ENCODE peak calls at places on chromosomes 5 and 9, in nine cellular contexts. O, W, Y, F, T, E, K, N and H are unnamed samples. For H3K4me1 and H3K27me3, the result is how much of the 10 kb centered on the place peaks cover.

GRCh38 chr5:157164521-157164920 is 1.5 kb downstream of the GARIN3 start:
- DNase-seq in O (no peak), W (no peak), Y (no peak), F (no peak), T (no peak), E (no peak), K (no peak), N (no peak), H (no peak)

GRCh38 chr9:135147473-135147805 is 60.0 kb downstream of the OLFM1 start:
- DNase-seq in O (no peak), W (no peak), Y (no peak), F (no peak), T (no peak), E (no peak), K (no peak), N (no peak), H (no peak)

GRCh38 chr5:132203464-132203818 is 24.2 kb downstream of the P4HA2 start:
- DNase-seq in O (no peak), W (no peak), Y (no peak), F (no peak), T (no peak), E (no peak), K (no peak), N (no peak), H (no peak)

GRCh38 chr5:157570801-157571200 is 4.8 kb downstream of the ADAM19 start:
- DNase-seq in O (no peak), W (no peak), Y (no peak), F (no peak), T (no peak), E (no peak), K (no peak), N (no peak), H (no peak)

GRCh38 chr5:178784391-178784790 is 53.9 kb upstream of the ZNF354A start:
- DNase-seq in O (no peak), W (no peak), Y (no peak), F (no peak), T (no peak), E (peak), K (no peak), N (no peak), H (no peak)

GRCh38 chr9:2299156-2299842 is 284.2 kb downstream of the SMARCA2 start:
- DNase-seq in O (no peak), W (no peak), Y (no peak), F (no peak), T (no peak), E (peak), K (no peak), N (no peak), H (no peak)

GRCh38 chr5:177369050-177369912 is 11.6 kb downstream of the RGS14 start:
- DNase-seq in O (no peak), W (peak), Y (no peak), F (no peak), T (no peak), E (peak), K (no peak), N (peak), H (peak)

GRCh38 chr9:7394007-7394774 is 405.4 kb downstream of the DMAC1 start:
- DNase-seq in O (no peak), W (no peak), Y (no peak), F (no peak), T (no peak), E (no peak), K (no peak), N (peak), H (no peak)

GRCh38 chr5:158492850-158493249 is 606.9 kb downstream of the EBF1 start:
- DNase-seq in O (no peak), W (no peak), Y (no peak), F (no peak), T (no peak), E (no peak), K (no peak), N (peak), H (no peak)

GRCh38 chr9:19875291-19875910 is 86.6 kb upstream of the SLC24A2 start:
- DNase-seq in O (no peak), W (no peak), Y (peak), F (no peak), T (no peak), E (no peak), K (no peak), N (no peak), H (no peak)

GRCh38 chr5:179271821-179272325 is 73.4 kb downstream of the ADAMTS2 start:
- DNase-seq in O (no peak), W (no peak), Y (no peak), F (peak), T (no peak), E (no peak), K (no peak), N (no peak), H (peak)

GRCh38 chr5:82259172-82259800 is 18.9 kb downstream of the RPS23 start:
- DNase-seq in O (no peak), W (peak), Y (peak), F (no peak), T (no peak), E (peak), K (no peak), N (peak), H (no peak)

GRCh38 chr5:172801184-172801671 is 30.2 kb upstream of the DUSP1 start:
- DNase-seq in O (peak), W (no peak), Y (peak), F (no peak), T (no peak), E (peak), K (no peak), N (peak), H (no peak)

GRCh38 chr5:17118631-17119030 is 98.8 kb upstream of the BASP1 start:
- DNase-seq in O (peak), W (peak), Y (peak), F (no peak), T (no peak), E (peak), K (peak), N (peak), H (peak)

GRCh38 chr5:168765220-168766037 is 186.3 kb upstream of the PANK3 start:
- DNase-seq in O (no peak), W (no peak), Y (no peak), F (peak), T (no peak), E (no peak), K (peak), N (no peak), H (no peak)

GRCh38 chr5:14306415-14306814 is 163.3 kb downstream of the TRIO start:
- DNase-seq in O (no peak), W (no peak), Y (no peak), F (no peak), T (no peak), E (no peak), K (no peak), N (no peak), H (no peak)

GRCh38 chr9:13116292-13116691 is 163.2 kb downstream of the MPDZ start:
- DNase-seq in O (no peak), W (no peak), Y (no peak), F (no peak), T (no peak), E (peak), K (no peak), N (no peak), H (no peak)

GRCh38 chr5:79436821-79437220 is 77.1 kb downstream of the HOMER1 start:
- DNase-seq in O (no peak), W (no peak), Y (peak), F (no peak), T (no peak), E (no peak), K (no peak), N (no peak), H (no peak)

GRCh38 chr9:112241491-112241890 is 66.4 kb upstream of the SUSD1 start:
- DNase-seq in O (no peak), W (no peak), Y (peak), F (no peak), T (no peak), E (peak), K (no peak), N (no peak), H (no peak)

GRCh38 chr9:98654247-98654646 is 54.5 kb downstream of the GABBR2 start:
- DNase-seq in O (no peak), W (no peak), Y (no peak), F (no peak), T (no peak), E (peak), K (no peak), N (no peak), H (no peak)

GRCh38 chr9:95731876-95732275 is 143.6 kb upstream of the ERCC6L2 start:
- DNase-seq in O (no peak), W (no peak), Y (no peak), F (no peak), T (no peak), E (no peak), K (no peak), N (no peak), H (no peak)

GRCh38 chr5:77311217-77311571 is 100.7 kb downstream of the PDE8B start:
- DNase-seq in O (no peak), W (no peak), Y (no peak), F (no peak), T (no peak), E (no peak), K (no peak), N (no peak), H (no peak)

GRCh38 chr5:173659423-173659822 is 43.0 kb upstream of the BOD1 start:
- DNase-seq in O (no peak), W (no peak), Y (no peak), F (no peak), T (no peak), E (no peak), K (no peak), N (no peak), H (no peak)

GRCh38 chr5:175809531-175810121 is 61.8 kb upstream of the CPLX2 start:
- DNase-seq in O (peak), W (no peak), Y (peak), F (no peak), T (no peak), E (peak), K (no peak), N (peak), H (no peak)

GRCh38 chr9:99259231-99259918 is 37.3 kb downstream of the SEC61B start:
- DNase-seq in O (no peak), W (peak), Y (no peak), F (peak), T (peak), E (no peak), K (peak), N (peak), H (peak)

GRCh38 chr9:136571525-136571924 is 25.7 kb upstream of the NOTCH1 start:
- DNase-seq in O (no peak), W (no peak), Y (no peak), F (no peak), T (no peak), E (no peak), K (no peak), N (peak), H (no peak)

GRCh38 chr5:143527808-143528207 is 124.3 kb upstream of the NR3C1 start:
- DNase-seq in O (no peak), W (no peak), Y (peak), F (no peak), T (no peak), E (peak), K (no peak), N (no peak), H (no peak)

GRCh38 chr9:77488439-77489126 is 159.5 kb downstream of the GNA14 start:
- DNase-seq in O (no peak), W (peak), Y (no peak), F (no peak), T (no peak), E (peak), K (no peak), N (peak), H (no peak)

GRCh38 chr9:95528908-95529502 is 12.2 kb upstream of the PTCH1 start:
- DNase-seq in O (no peak), W (no peak), Y (no peak), F (no peak), T (no peak), E (no peak), K (no peak), N (peak), H (no peak)

GRCh38 chr9:89786650-89787049 is 181.8 kb downstream of the GADD45G start:
- DNase-seq in O (no peak), W (peak), Y (no peak), F (no peak), T (no peak), E (no peak), K (no peak), N (no peak), H (no peak)

GRCh38 chr5:204966-205670 is 12.8 kb downstream of the CCDC127 start:
- DNase-seq in O (no peak), W (no peak), Y (no peak), F (no peak), T (no peak), E (no peak), K (no peak), N (no peak), H (no peak)

GRCh38 chr9:136769710-136770191 is 5.4 kb upstream of the LCN15 start:
- DNase-seq in O (no peak), W (no peak), Y (no peak), F (no peak), T (peak), E (peak), K (peak), N (peak), H (peak)

GRCh38 chr5:168274416-168274815 is 17.0 kb upstream of the WWC1 start:
- DNase-seq in O (no peak), W (no peak), Y (no peak), F (no peak), T (no peak), E (no peak), K (no peak), N (no peak), H (no peak)

GRCh38 chr5:66945389-66946349 is 250.9 kb downstream of the CD180 start:
- DNase-seq in O (no peak), W (peak), Y (no peak), F (no peak), T (no peak), E (no peak), K (no peak), N (peak), H (no peak)

GRCh38 chr9:111983484-111983908 is 86.9 kb downstream of the UGCG start:
- DNase-seq in O (no peak), W (no peak), Y (no peak), F (no peak), T (no peak), E (no peak), K (no peak), N (no peak), H (no peak)

GRCh38 chr5:93151121-93151520 is 429.9 kb downstream of the NR2F1-AS1 start:
- DNase-seq in O (no peak), W (peak), Y (peak), F (no peak), T (no peak), E (peak), K (no peak), N (no peak), H (no peak)

GRCh38 chr9:589723-590122 is 251.8 kb upstream of the DMRT1 start:
- DNase-seq in O (no peak), W (peak), Y (peak), F (peak), T (no peak), E (no peak), K (no peak), N (peak), H (no peak)

GRCh38 chr9:71678999-71679398 is 89.3 kb downstream of the CEMIP2 start:
- DNase-seq in O (no peak), W (no peak), Y (no peak), F (no peak), T (no peak), E (no peak), K (no peak), N (no peak), H (no peak)

DNA sequence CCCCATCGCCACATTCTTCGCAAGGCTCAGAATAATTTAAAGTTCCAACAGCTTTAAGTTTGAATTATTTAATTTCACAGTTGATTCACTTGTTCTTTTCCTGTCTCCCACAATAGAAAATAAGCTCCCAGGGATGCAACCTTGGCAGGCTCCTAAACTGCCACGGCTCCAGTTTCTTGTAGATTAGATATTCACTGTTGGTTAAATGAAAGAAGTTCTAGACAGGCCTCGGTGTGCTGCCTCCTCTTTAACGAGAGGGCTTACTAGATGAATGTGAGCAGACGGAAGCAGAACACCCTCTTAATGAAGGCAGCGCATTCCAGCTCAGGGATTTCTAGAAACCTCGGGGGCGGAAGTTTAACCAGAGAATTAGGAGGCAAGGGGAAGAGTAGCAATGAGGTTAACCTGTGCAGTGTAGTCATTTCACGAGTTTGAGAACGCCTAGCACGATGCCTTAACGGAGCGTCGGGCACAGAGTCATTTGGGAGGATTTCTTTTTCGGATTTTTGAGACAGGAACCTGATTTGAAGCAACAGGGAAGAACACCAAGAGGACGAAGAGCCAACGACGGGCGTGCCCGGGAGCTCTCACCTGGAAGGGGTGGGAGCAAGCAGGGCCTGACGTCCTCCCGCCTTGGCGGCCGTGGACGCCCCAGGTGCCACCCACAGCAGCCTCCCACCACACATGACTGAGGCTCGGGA is 637 bp upstream of the SMC5 start:
- DNase-seq in O (no peak), W (no peak), Y (peak), F (no peak), T (no peak), E (no peak), K (no peak), N (peak), H (peak)
- H3K4me1 ChIP-seq in O (under half), W (under half), Y (half or more), F (under half), T (under half), E (half or more), K (under half), N (under half), H (half or more)

DNA sequence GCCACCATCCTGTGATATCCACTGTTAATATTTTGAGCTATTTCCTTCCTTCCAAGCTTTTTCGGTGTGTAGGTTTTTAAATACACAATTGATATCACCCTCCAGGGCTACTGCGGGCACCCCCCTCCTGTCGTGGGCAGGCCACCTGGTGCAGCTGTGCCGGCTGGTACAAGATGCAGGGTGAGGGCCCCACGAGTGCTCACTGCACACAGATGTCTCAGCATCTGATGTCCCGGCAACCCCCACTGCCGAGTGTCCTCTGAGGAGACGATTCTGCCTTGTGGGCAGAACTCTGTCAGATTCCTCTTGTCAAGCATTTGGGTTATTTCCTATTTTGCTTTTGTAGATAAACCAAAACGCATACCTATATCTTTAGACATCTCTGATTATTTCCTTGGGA is 25.1 kb downstream of the CACNA1B start:
- DNase-seq in O (no peak), W (no peak), Y (no peak), F (no peak), T (no peak), E (no peak), K (no peak), N (no peak), H (no peak)
- H3K27me3 ChIP-seq in O (under half), W (under half), Y (under half), F (under half), T (under half), E (half or more), K (under half), N (under half), H (under half)

GRCh38 chr5:139105621-139106071 is 92.5 kb downstream of the SIL1 start:
- DNase-seq in O (no peak), W (no peak), Y (no peak), F (no peak), T (no peak), E (no peak), K (no peak), N (no peak), H (no peak)

GRCh38 chr5:139104577-139105271 is 93.4 kb downstream of the SIL1 start:
- DNase-seq in O (no peak), W (no peak), Y (peak), F (peak), T (no peak), E (peak), K (peak), N (no peak), H (peak)

GRCh38 chr5:139108056-139108811 is 89.9 kb downstream of the SIL1 start:
- DNase-seq in O (no peak), W (no peak), Y (peak), F (no peak), T (no peak), E (no peak), K (no peak), N (no peak), H (no peak)

GRCh38 chr5:139100825-139101224 is 97.3 kb downstream of the SIL1 start:
- DNase-seq in O (no peak), W (no peak), Y (peak), F (no peak), T (no peak), E (peak), K (no peak), N (no peak), H (no peak)

DNA sequence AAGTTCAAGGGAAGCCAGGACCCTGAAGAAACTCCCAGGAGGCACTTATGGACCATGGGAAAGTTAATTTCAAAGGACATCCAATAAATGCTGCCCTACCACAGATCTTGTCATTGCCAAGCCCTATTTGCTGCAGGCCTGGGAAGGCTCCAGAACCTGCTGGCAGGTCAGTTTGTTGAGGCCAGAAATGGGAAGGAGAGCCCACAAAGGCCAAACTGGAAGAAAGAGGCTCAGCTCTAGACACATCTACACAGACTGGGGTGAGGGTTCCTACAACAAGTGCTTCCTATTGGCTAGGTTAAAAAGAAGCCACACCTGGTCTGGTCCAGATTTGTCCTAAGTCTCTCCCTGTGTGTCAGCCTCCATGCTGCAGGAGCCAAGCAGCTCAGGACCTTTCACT is 94.4 kb downstream of the SIL1 start:
- DNase-seq in O (no peak), W (no peak), Y (no peak), F (no peak), T (no peak), E (no peak), K (no peak), N (no peak), H (no peak)
- H3K4me1 ChIP-seq in O (under half), W (under half), Y (under half), F (under half), T (under half), E (under half), K (under half), N (under half), H (under half)

GRCh38 chr5:1299511-1299850 is 4.6 kb upstream of the TERT start:
- DNase-seq in O (no peak), W (no peak), Y (no peak), F (no peak), T (no peak), E (no peak), K (no peak), N (no peak), H (peak)

GRCh38 chr5:1304059-1304458 is 9.2 kb upstream of the TERT start:
- DNase-seq in O (no peak), W (no peak), Y (no peak), F (no peak), T (no peak), E (no peak), K (no peak), N (no peak), H (no peak)

GRCh38 chr5:1299961-1300360 is 5.1 kb upstream of the TERT start:
- DNase-seq in O (no peak), W (no peak), Y (no peak), F (no peak), T (no peak), E (no peak), K (no peak), N (no peak), H (peak)

GRCh38 chr5:1300581-1301083 is 5.8 kb upstream of the TERT start:
- DNase-seq in O (no peak), W (no peak), Y (no peak), F (peak), T (no peak), E (no peak), K (no peak), N (no peak), H (peak)

GRCh38 chr5:1302258-1302657 is 7.4 kb upstream of the TERT start:
- DNase-seq in O (no peak), W (no peak), Y (no peak), F (no peak), T (no peak), E (no peak), K (no peak), N (no peak), H (no peak)
- H3K27me3 ChIP-seq in O (under half), W (under half), Y (under half), F (under half), T (under half), E (under half), K (under half), N (under half), H (under half)

GRCh38 chr5:39283231-39283818 is 64.0 kb upstream of the FYB1 start:
- DNase-seq in O (peak), W (peak), Y (peak), F (peak), T (peak), E (peak), K (no peak), N (peak), H (no peak)
- H3K4me1 ChIP-seq in O (under half), W (under half), Y (under half), F (under half), T (under half), E (under half), K (under half), N (under half), H (under half)